ENCODE peak calls at places on chromosomes 4 and X, in six cellular contexts. E, T, C, S, Q and G are unnamed samples.

GRCh38 chr4:15233626-15234025 is 194.2 kb upstream of the C1QTNF7 start:
- DNase-seq in T (no peak), Q (no peak), S (no peak), E (no peak), C (no peak), G (no peak)

GRCh38 chr4:16858275-16858752 is 40.1 kb downstream of the LDB2 start:
- DNase-seq in C (no peak), S (no peak), T (no peak), E (no peak), Q (peak; percentile 73), G (no peak)

GRCh38 chr4:104490770-104491395 is 3.8 kb downstream of the CXXC4 start:
- DNase-seq in C (peak; percentile 76), E (no peak), Q (peak; percentile 48), T (no peak), S (peak; percentile 81), G (no peak)

GRCh38 chr4:123585111-123585510 is 188.5 kb downstream of the SPRY1 start:
- DNase-seq in T (no peak), Q (no peak), C (no peak), S (no peak), E (no peak), G (no peak)

GRCh38 chr4:180434131-180434895 is 1808.9 kb upstream of the TENM3 start:
- DNase-seq in C (no peak), S (no peak), E (no peak), Q (no peak), T (no peak), G (no peak)

GRCh38 chr4:38884254-38884653 is 16.6 kb downstream of the FAM114A1 start:
- DNase-seq in S (no peak), C (no peak), E (no peak), T (no peak), Q (no peak), G (no peak)

GRCh38 chr4:165556383-165556782 is 177.6 kb downstream of the CPE start:
- DNase-seq in Q (no peak), E (no peak), T (no peak), C (no peak), S (no peak), G (no peak)

GRCh38 chrX:10600479-10600878 is 19.9 kb downstream of the MID1 start:
- DNase-seq in E (no peak), S (no peak), Q (no peak), C (no peak), T (no peak), G (no peak)

GRCh38 chr4:85127653-85128052 is 161.2 kb upstream of the WDFY3 start:
- DNase-seq in S (no peak), E (no peak), C (no peak), Q (peak; percentile 28), T (no peak), G (peak; percentile 10)

GRCh38 chrX:44898411-44899221 is 25.6 kb downstream of the KDM6A start:
- DNase-seq in Q (no peak), C (peak; percentile 70), E (no peak), T (no peak), S (no peak), G (no peak)

GRCh38 chrX:68462653-68463052 is 29.4 kb upstream of the OPHN1 start:
- DNase-seq in Q (peak; percentile 61), C (no peak), E (no peak), S (no peak), T (no peak), G (no peak)

GRCh38 chrX:53412441-53412840 is 10.0 kb downstream of the SMC1A start:
- DNase-seq in C (no peak), E (no peak), T (no peak), S (no peak), Q (no peak), G (no peak)

GRCh38 chrX:9327747-9328145 is 137.1 kb upstream of the TBL1X start:
- DNase-seq in Q (peak; percentile 85), C (no peak), S (no peak), E (peak; percentile 75), T (no peak), G (no peak)

GRCh38 chrX:19627081-19627480 is 111.8 kb upstream of the MAP3K15 start:
- DNase-seq in S (no peak), C (no peak), E (no peak), Q (no peak), T (no peak), G (no peak)

GRCh38 chr4:116926631-116927295 is 158.6 kb downstream of the TRAM1L1 start:
- DNase-seq in S (no peak), T (no peak), Q (no peak), C (no peak), E (no peak), G (no peak)

GRCh38 chrX:114924846-114925245 is 92.6 kb downstream of the IL13RA2 start:
- DNase-seq in E (peak; percentile 2), C (no peak), S (no peak), T (no peak), Q (peak; percentile 57), G (no peak)

GRCh38 chr4:54400802-54401201 is 171.7 kb downstream of the PDGFRA start:
- DNase-seq in C (no peak), E (peak; percentile 51), S (no peak), T (no peak), Q (peak; percentile 88), G (no peak)

GRCh38 chr4:72496119-72496518 is 72.9 kb downstream of the ADAMTS3 start:
- DNase-seq in C (no peak), T (no peak), E (no peak), S (no peak), Q (peak; percentile 4), G (no peak)

GRCh38 chrX:9855536-9856320 is 69.5 kb downstream of the SHROOM2 start:
- DNase-seq in T (no peak), Q (no peak), E (no peak), C (no peak), S (no peak), G (no peak)

GRCh38 chrX:96394566-96394965 is 290.1 kb upstream of the DIAPH2 start:
- DNase-seq in C (no peak), E (no peak), T (no peak), Q (peak; percentile 71), S (no peak), G (no peak)